ENCODE peak calls at places on chromosomes 4 and X, in nine cellular contexts. W is amygdala; O is MCF 10A; I is NCI-H1417; U is T-helper 2 cell; A is GM04504; B is progenitor cell of endocrine pancreas; F is GM23338; C is effector memory CD8-positive, alpha-beta T cell. L is an unnamed sample.

GRCh38 chrX:80573275-80573674 is 153.0 kb downstream of the TENT5D start:
- DNase-seq in I (no peak), C (no peak), A (no peak), O (no peak), F (no peak), U (no peak), B (no peak), W (no peak), L (no peak)

GRCh38 chr4:26719954-26720552 is 136.2 kb downstream of the TBC1D19 start:
- DNase-seq in W (no peak), B (no peak), O (peak; percentile 35), F (peak; percentile 49), I (peak; percentile 40), A (peak; percentile 20), U (no peak), C (no peak), L (no peak)

GRCh38 chr4:161577604-161578301 is 586.0 kb downstream of the FSTL5 start:
- DNase-seq in C (no peak), A (peak; percentile 73), W (no peak), B (no peak), U (no peak), F (no peak), O (peak; percentile 36), I (no peak), L (peak; percentile 90)

GRCh38 chr4:159395693-159396092 is 292.8 kb downstream of the RAPGEF2 start:
- DNase-seq in W (no peak), O (no peak), C (no peak), I (no peak), U (no peak), B (no peak), A (no peak), F (no peak), L (no peak)

GRCh38 chrX:41481264-41482109 is 34.3 kb downstream of the NYX start:
- DNase-seq in O (peak; percentile 41), W (no peak), A (no peak), F (peak; percentile 67), C (no peak), B (no peak), I (no peak), U (no peak), L (no peak)

GRCh38 chrX:41090568-41091238 is 5.5 kb downstream of the USP9X start:
- DNase-seq in F (no peak), A (no peak), B (no peak), O (no peak), U (no peak), I (no peak), C (no peak), W (no peak), L (no peak)

GRCh38 chr4:48073567-48074103 is 57.1 kb downstream of the NIPAL1 start:
- DNase-seq in W (no peak), B (no peak), A (no peak), O (no peak), F (no peak), U (no peak), C (no peak), I (no peak), L (no peak)

GRCh38 chr4:120066182-120066524 is 495 bp downstream of the MAD2L1 start:
- DNase-seq in U (no peak), W (no peak), B (no peak), C (no peak), O (peak; percentile 36), I (no peak), F (peak; percentile 42), A (no peak), L (no peak)

GRCh38 chr4:123072060-123072459 is 149.7 kb upstream of the NUDT6 start:
- DNase-seq in F (no peak), U (no peak), A (no peak), W (no peak), I (no peak), O (no peak), B (no peak), C (no peak), L (no peak)

GRCh38 chr4:43983610-43984009 is 465.0 kb downstream of the KCTD8 start:
- DNase-seq in W (no peak), A (no peak), B (no peak), U (no peak), F (no peak), O (no peak), C (no peak), I (no peak), L (no peak)

GRCh38 chr4:55358668-55359067 is 12.6 kb downstream of the SRD5A3 start:
- DNase-seq in C (no peak), A (peak; percentile 84), B (no peak), U (no peak), I (no peak), W (no peak), O (peak; percentile 94), F (no peak), L (peak; percentile 87)

GRCh38 chrX:148135738-148136137 is 154.6 kb downstream of the FMR1NB start:
- DNase-seq in A (no peak), O (peak; percentile 97), C (no peak), W (no peak), B (no peak), F (no peak), I (no peak), U (no peak), L (no peak)

GRCh38 chr4:110527156-110527555 is 51.2 kb downstream of the ENPEP start:
- DNase-seq in U (no peak), F (no peak), A (no peak), C (no peak), O (no peak), I (no peak), W (no peak), B (no peak), L (no peak)

GRCh38 chrX:94743478-94743877 is 1069.5 kb downstream of the FAM133A start:
- DNase-seq in B (no peak), U (no peak), I (no peak), O (no peak), F (no peak), W (no peak), A (no peak), C (no peak), L (no peak)

GRCh38 chr4:124941267-124941666 is 228.7 kb upstream of the ANKRD50 start:
- DNase-seq in I (no peak), O (peak; percentile 81), U (no peak), F (no peak), W (no peak), B (no peak), A (no peak), C (no peak), L (no peak)

GRCh38 chrX:111100191-111100590 is 4.2 kb downstream of the PAK3 start:
- DNase-seq in F (peak; percentile 73), I (peak; percentile 35), C (peak; percentile 5), B (peak; percentile 24), A (peak; percentile 17), U (peak; percentile 3), W (no peak), O (peak; percentile 75), L (no peak)

L was measured in BJ.